ENCODE peak calls at places on chromosomes 16 and 17, in eight cellular contexts. I, N, R, F, J, B, K and V are unnamed samples.

GRCh38 chr17:27559996-27560481 is 70.9 kb upstream of the LGALS9 start:
- DNase-seq in I (peak), N (peak), K (no peak), F (peak), B (no peak), J (no peak), R (no peak), V (no peak)

GRCh38 chr16:69712914-69713581 is 13.3 kb downstream of the NQO1 start:
- DNase-seq in I (no peak), R (no peak), N (no peak), B (no peak), J (no peak), F (no peak), K (no peak), V (no peak)

GRCh38 chr17:31595076-31595475 is 203.6 kb downstream of the RAB11FIP4 start:
- DNase-seq in B (no peak), J (no peak), K (no peak), R (no peak), F (no peak), I (no peak), N (no peak), V (peak)

GRCh38 chr16:56789360-56789759 is 59.4 kb downstream of the NUP93 start:
- DNase-seq in K (no peak), F (peak), R (peak), J (no peak), B (no peak), N (no peak), I (no peak), V (no peak)

GRCh38 chr16:86575754-86576557 is 2.4 kb upstream of the FOXL1 start:
- DNase-seq in K (no peak), J (peak), B (no peak), N (no peak), I (peak), F (peak), R (peak), V (no peak)

GRCh38 chr16:55668337-55669281 is 12.8 kb downstream of the SLC6A2 start:
- DNase-seq in I (no peak), N (no peak), B (no peak), R (no peak), J (no peak), F (no peak), K (no peak), V (no peak)

GRCh38 chr16:75821117-75821516 is 94.8 kb upstream of the CPHXL start:
- DNase-seq in B (no peak), K (no peak), I (no peak), F (no peak), J (no peak), N (no peak), R (no peak), V (no peak)

GRCh38 chr17:79927688-79928501 is 88.7 kb upstream of the CBX4 start:
- DNase-seq in R (no peak), N (no peak), F (no peak), K (no peak), I (no peak), J (no peak), B (no peak), V (no peak)

GRCh38 chr17:72594248-72594647 is 473.4 kb downstream of the SOX9 start:
- DNase-seq in N (no peak), I (no peak), F (no peak), B (no peak), K (no peak), R (no peak), J (no peak), V (no peak)

GRCh38 chr17:82859431-82860403 is 19.9 kb upstream of the ZNF750 start:
- DNase-seq in J (peak), F (no peak), B (no peak), N (no peak), I (no peak), K (no peak), R (peak), V (no peak)

GRCh38 chr17:6567528-6568185 is 11.3 kb upstream of the PITPNM3 start:
- DNase-seq in F (no peak), J (no peak), N (peak), I (no peak), K (no peak), R (no peak), B (peak), V (no peak)

GRCh38 chr17:77444653-77445029 is 303.9 kb downstream of the SEC14L1 start:
- DNase-seq in R (peak), I (peak), K (no peak), F (peak), B (no peak), J (no peak), N (no peak), V (no peak)

GRCh38 chr16:64864232-64864803 is 257.5 kb downstream of the CDH11 start:
- DNase-seq in I (no peak), K (peak), J (no peak), F (no peak), N (no peak), R (no peak), B (no peak), V (no peak)

GRCh38 chr17:48160177-48160967 is 52.8 kb downstream of the SNX11 start:
- DNase-seq in F (no peak), J (no peak), N (no peak), K (no peak), R (no peak), B (peak), I (no peak), V (no peak)

GRCh38 chr16:23434380-23434779 is 18.6 kb downstream of the COG7 start:
- DNase-seq in B (no peak), I (no peak), N (no peak), R (peak), F (no peak), J (no peak), K (no peak), V (no peak)

GRCh38 chr17:82275326-82275725 is 1.8 kb upstream of the CSNK1D start:
- DNase-seq in N (no peak), B (no peak), K (no peak), F (no peak), R (no peak), I (no peak), J (peak), V (no peak)

GRCh38 chr17:8158267-8159031 is 4.3 kb downstream of the VAMP2 start:
- DNase-seq in J (peak), N (peak), F (peak), B (peak), I (peak), K (peak), R (peak), V (no peak)

GRCh38 chr17:65312718-65313382 is 175.7 kb downstream of the RGS9 start:
- DNase-seq in B (no peak), N (no peak), I (no peak), R (no peak), J (no peak), K (no peak), F (no peak), V (no peak)

GRCh38 chr16:3009568-3010390 is 2.9 kb upstream of the CLDN9 start:
- DNase-seq in K (no peak), N (no peak), B (no peak), I (no peak), J (no peak), F (no peak), R (no peak), V (no peak)

GRCh38 chr16:8237452-8237851 is 352.9 kb downstream of the TMEM114 start:
- DNase-seq in J (no peak), I (no peak), K (no peak), R (no peak), N (no peak), F (no peak), B (no peak), V (no peak)

GRCh38 chr17:56629450-56630187 is 36.1 kb downstream of the NOG start:
- DNase-seq in N (no peak), K (no peak), J (no peak), R (peak), F (no peak), B (no peak), I (no peak), V (no peak)

GRCh38 chr17:37179893-37180292 is 195.9 kb upstream of the C17orf78 start:
- DNase-seq in B (no peak), J (no peak), F (no peak), K (peak), N (no peak), I (no peak), R (no peak), V (no peak)

GRCh38 chr16:65453646-65454045 is 331.8 kb upstream of the CDH11 start:
- DNase-seq in I (no peak), K (no peak), N (no peak), F (no peak), B (no peak), R (no peak), J (no peak), V (no peak)

GRCh38 chr17:28125530-28126382 is 83.3 kb downstream of the NLK start:
- DNase-seq in K (no peak), N (no peak), J (no peak), B (no peak), R (no peak), I (no peak), F (no peak), V (no peak)

GRCh38 chr16:62225675-62226074 is 189.4 kb upstream of the CDH8 start:
- DNase-seq in R (peak), I (peak), B (peak), F (peak), N (no peak), J (peak), K (no peak), V (no peak)

GRCh38 chr17:46976626-46977270 is 2.3 kb downstream of the RPRML start:
- DNase-seq in N (no peak), I (no peak), J (no peak), R (no peak), B (no peak), F (no peak), K (no peak), V (no peak)

GRCh38 chr16:65120811-65121721 is 797 bp downstream of the CDH11 start:
- DNase-seq in F (peak), I (peak), K (no peak), J (peak), R (no peak), B (no peak), N (peak), V (peak)

GRCh38 chr17:76379275-76379641 is 5.2 kb upstream of the SPHK1 start:
- DNase-seq in B (no peak), I (no peak), N (no peak), F (no peak), R (no peak), K (no peak), J (no peak), V (no peak)

GRCh38 chr17:80023261-80024205 is 12.1 kb downstream of the TBC1D16 start:
- DNase-seq in N (no peak), I (no peak), B (peak), J (no peak), F (no peak), K (no peak), R (no peak), V (no peak)

GRCh38 chr17:69501591-69502468 is 87.3 kb downstream of the MAP2K6 start:
- DNase-seq in J (no peak), R (peak), B (peak), K (no peak), N (no peak), F (no peak), I (no peak), V (no peak)

GRCh38 chr16:83717308-83717707 is 90.5 kb upstream of the HSBP1 start:
- DNase-seq in I (no peak), J (no peak), R (no peak), N (no peak), B (no peak), K (no peak), F (no peak), V (no peak)

GRCh38 chr17:83173180-83173996 is 94.0 kb downstream of the METRNL start:
- DNase-seq in N (peak), R (no peak), B (peak), J (peak), I (no peak), K (no peak), F (peak), V (peak)

GRCh38 chr16:56944954-56945839 is 13.3 kb downstream of the HERPUD1 start:
- DNase-seq in I (no peak), R (peak), K (no peak), B (no peak), F (no peak), N (peak), J (no peak), V (no peak)

GRCh38 chr17:258906-259305 is 77.5 kb upstream of the DOC2B start:
- DNase-seq in I (no peak), B (peak), R (no peak), K (no peak), N (no peak), F (no peak), J (peak), V (peak)

GRCh38 chr17:63369233-63369632 is 76.9 kb downstream of the CYB561 start:
- DNase-seq in J (no peak), K (no peak), F (no peak), N (no peak), I (no peak), R (no peak), B (no peak), V (no peak)

GRCh38 chr16:56988948-56989945 is at the start of gene NLRC5:
- DNase-seq in B (peak), K (no peak), N (peak), F (peak), J (peak), I (peak), R (peak), V (no peak)

GRCh38 chr16:88685156-88686061 is 898 bp downstream of the SNAI3 start:
- DNase-seq in N (no peak), B (peak), J (peak), I (no peak), K (no peak), R (peak), F (no peak), V (no peak)

DNA sequence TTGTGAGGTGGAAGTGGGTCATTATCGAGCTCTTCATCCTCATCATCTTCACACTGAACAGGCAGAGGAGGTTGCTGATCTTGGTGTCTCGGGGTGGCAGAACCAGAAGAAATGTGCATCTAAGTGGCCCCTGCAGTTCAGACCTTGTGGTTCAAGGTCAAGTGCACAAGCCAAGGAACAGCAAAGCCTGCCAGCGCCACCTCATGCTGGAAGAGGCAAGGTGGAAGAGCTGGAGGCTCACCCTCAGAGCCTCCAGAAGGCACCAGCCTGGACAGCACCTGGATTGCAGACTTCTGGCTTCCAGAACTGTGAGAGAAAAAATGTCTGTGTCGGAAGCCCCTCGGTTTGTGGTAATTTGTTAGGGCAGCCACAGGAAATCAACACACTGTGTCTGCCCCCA is 32.7 kb downstream of the IFT140 start:
- DNase-seq in I (no peak), B (no peak), F (no peak), J (peak), N (no peak), K (no peak), R (peak), V (no peak)
- TF ChIP-seq CTCF in I (no peak), B (no peak), F (peak), J (no peak), N (no peak), K (no peak), R (no peak), V (no peak)

GRCh38 chr17:14331200-14331981 is 30.5 kb downstream of the HS3ST3B1 start:
- DNase-seq in B (no peak), F (no peak), N (no peak), K (no peak), R (no peak), I (no peak), J (no peak), V (no peak)
- TF ChIP-seq CTCF in B (no peak), F (no peak), N (no peak), K (no peak), R (no peak), I (no peak), J (no peak), V (no peak)

DNA sequence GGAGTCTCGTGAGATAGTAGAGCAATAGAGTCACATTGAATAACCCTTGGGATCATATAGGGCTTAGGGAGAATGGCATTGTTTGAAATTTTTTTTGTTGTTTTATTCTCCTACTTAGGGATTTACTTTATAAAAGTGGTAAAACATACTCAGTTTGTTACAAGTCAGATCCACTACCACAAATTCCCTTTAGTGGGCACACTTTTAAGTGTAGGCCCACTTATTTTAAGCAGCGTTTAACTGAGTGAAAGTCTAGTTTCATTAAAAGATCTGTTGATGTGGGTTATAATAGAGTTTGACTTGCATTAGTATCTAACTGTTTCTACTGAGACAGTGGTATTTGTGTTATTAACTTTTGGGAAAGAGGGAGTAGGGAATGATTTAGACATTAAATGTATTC is 49.3 kb downstream of the USP10 start:
- DNase-seq in N (no peak), F (no peak), K (no peak), R (no peak), I (no peak), J (no peak), B (no peak), V (no peak)
- TF ChIP-seq CTCF in N (no peak), F (no peak), K (no peak), R (no peak), I (no peak), J (no peak), B (peak), V (peak)

DNA sequence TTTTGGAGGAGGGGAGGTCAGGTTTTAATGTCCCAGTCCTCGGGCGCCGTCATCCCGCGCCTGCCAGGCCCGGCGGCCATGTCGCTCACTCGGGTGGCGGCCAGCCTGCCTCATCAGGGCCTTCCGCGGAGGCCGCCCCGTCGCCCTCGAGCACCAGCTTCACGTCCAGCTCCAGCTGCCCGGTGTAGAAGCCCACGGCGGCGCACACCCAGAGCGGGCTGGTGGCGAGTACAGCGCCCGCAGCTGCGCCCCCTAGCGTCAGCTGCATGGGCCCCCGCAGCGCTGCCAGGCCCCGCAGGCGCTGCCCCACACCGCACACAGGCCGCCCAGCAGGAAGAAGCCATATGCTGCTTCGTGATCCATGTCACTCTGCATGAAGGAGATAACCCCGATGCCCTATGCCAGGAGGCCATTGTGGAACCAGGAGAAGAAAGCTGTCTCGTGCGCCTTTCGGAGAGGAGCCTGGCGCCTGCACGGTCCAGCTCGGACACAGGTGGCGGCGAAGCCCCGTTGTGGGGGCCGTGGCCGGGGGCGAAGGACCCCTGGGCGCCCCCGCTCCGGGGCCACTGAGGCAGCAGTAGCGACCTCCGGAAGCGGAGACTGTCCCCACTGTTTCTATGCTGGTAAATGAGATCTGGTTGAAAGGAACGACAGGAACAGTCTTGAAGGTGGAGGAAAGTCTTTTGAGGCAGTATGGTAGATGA is 9.6 kb downstream of the AP2B1 start:
- DNase-seq in J (no peak), K (no peak), F (no peak), I (no peak), N (no peak), R (no peak), B (no peak), V (no peak)
- TF ChIP-seq CTCF in J (no peak), K (no peak), F (no peak), I (no peak), N (no peak), R (no peak), B (no peak), V (peak)

GRCh38 chr17:59391026-59391425 is 59.6 kb downstream of the YPEL2 start:
- DNase-seq in F (no peak), J (no peak), K (no peak), B (no peak), R (no peak), N (no peak), I (no peak), V (no peak)

GRCh38 chr17:59381716-59382570 is 50.5 kb downstream of the YPEL2 start:
- DNase-seq in I (peak), K (no peak), B (no peak), F (peak), J (no peak), R (no peak), N (peak), V (no peak)

GRCh38 chr17:59388070-59388556 is 56.7 kb downstream of the YPEL2 start:
- DNase-seq in R (no peak), I (no peak), J (no peak), F (no peak), K (no peak), N (no peak), B (no peak), V (no peak)

GRCh38 chr17:59383893-59384292 is 52.4 kb downstream of the YPEL2 start:
- DNase-seq in R (no peak), K (no peak), I (no peak), N (no peak), J (no peak), B (no peak), F (no peak), V (no peak)

GRCh38 chr17:59387351-59388069 is 56.1 kb downstream of the YPEL2 start:
- DNase-seq in K (no peak), B (no peak), J (no peak), F (no peak), R (no peak), I (no peak), N (no peak), V (no peak)
- TF ChIP-seq CTCF in K (no peak), B (no peak), J (no peak), F (no peak), R (no peak), I (no peak), N (no peak), V (peak)

GRCh38 chr16:76856112-76856511 is 334.9 kb upstream of the MON1B start:
- DNase-seq in R (no peak), F (no peak), J (no peak), I (no peak), N (no peak), B (no peak), K (no peak), V (no peak)
- TF ChIP-seq CTCF in R (no peak), F (no peak), J (no peak), I (no peak), N (no peak), B (no peak), K (no peak), V (no peak)

DNA sequence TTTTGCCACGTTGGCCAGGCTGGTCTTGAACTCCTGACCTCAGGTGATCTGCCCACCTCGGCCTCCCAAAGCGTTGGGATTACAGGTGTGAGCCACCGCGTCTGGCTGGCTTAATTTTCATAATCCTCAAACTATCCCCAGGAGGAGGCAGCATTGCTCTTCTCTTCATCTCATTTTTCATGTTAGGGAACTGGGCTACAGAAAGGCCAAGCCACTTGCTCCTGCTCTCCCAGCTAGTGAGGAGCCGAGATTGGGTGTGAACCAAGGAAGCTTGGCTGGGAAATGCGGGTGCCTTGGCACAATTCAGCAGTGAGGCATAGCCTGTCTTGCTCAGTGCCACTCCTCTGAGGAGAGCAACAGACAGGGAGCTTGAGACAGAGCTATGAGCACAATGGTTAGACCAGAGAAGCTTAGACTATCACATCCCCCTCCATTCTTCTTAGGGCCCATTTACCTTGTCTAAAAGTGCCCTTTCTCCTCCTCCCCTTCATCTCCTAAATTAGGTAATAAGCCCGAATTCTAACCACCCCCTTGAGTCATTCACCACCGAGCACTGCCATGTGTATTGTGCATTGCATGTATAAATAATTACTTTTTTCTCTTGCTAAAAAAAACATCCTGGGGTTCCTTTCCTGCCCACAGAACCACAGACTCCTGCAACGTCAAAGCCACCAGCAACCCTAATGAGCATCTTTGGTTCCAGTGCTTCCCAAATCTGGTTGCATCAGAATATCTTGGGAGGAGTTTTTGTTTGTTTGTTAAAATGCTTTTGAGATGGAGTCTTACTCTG is 20.0 kb upstream of the KIF19 start:
- DNase-seq in J (no peak), R (no peak), I (no peak), F (no peak), B (no peak), K (no peak), N (no peak), V (no peak)
- TF ChIP-seq CTCF in J (no peak), R (no peak), I (peak), F (peak), B (no peak), K (no peak), N (no peak), V (peak)